ENCODE peak calls at places on chromosomes 1 and 21, in ten cellular contexts. R is heart right ventricle, A is MM.1S, S is foreskin fibroblast, E is neural progenitor cell, D is iPS DF 6.9, F is HCT116, Y is cardiac muscle cell, M is brain microvascular endothelial cell, Z is skeletal muscle cell. J is an unnamed sample.
A peak's percentile ranks its signal among the peaks of the same experiment; 100 is the strongest.

GRCh38 chr1:105337427-105337826 is 1587.7 kb downstream of the AMY1C start:
- DNase-seq in R (no peak), Z (no peak), M (no peak), D (no peak), A (no peak), Y (no peak), E (no peak), S (no peak), F (no peak), J (no peak)

GRCh38 chr1:194723067-194723466 is 1536.7 kb upstream of the B3GALT2 start:
- DNase-seq in Y (no peak), S (peak; percentile 9), Z (no peak), D (no peak), R (no peak), M (no peak), A (no peak), E (no peak), F (no peak), J (no peak)

GRCh38 chr21:21165063-21165645 is 166.9 kb downstream of the NCAM2 start:
- DNase-seq in R (no peak), M (peak; percentile 85), F (no peak), Z (peak; percentile 85), Y (peak; percentile 81), D (no peak), A (no peak), E (no peak), S (peak; percentile 90), J (no peak)

GRCh38 chr1:8361198-8361849 is 43.4 kb downstream of the SLC45A1 start:
- DNase-seq in A (no peak), E (no peak), Y (no peak), Z (no peak), F (no peak), M (no peak), R (no peak), S (no peak), D (no peak), J (no peak)

GRCh38 chr21:8989261-8989882 is 1532.0 kb upstream of the TPTE start:
- DNase-seq in R (no peak), D (peak; percentile 87), E (no peak), A (no peak), Z (no peak), S (no peak), Y (no peak), M (no peak), F (no peak), J (no peak)

GRCh38 chr1:115465802-115466363 is 127.8 kb upstream of the NGF start:
- DNase-seq in Z (no peak), E (no peak), S (no peak), D (no peak), Y (no peak), A (no peak), R (no peak), M (no peak), F (no peak), J (no peak)

GRCh38 chr1:87969040-87969439 is 640.4 kb downstream of the LMO4 start:
- DNase-seq in R (no peak), D (no peak), F (no peak), Y (no peak), A (no peak), M (no peak), Z (no peak), E (no peak), S (no peak), J (no peak)

GRCh38 chr1:206898089-206898908 is 1.1 kb downstream of the IL24 start:
- DNase-seq in M (peak; percentile 28), F (no peak), R (no peak), S (peak; percentile 58), E (no peak), D (no peak), Z (no peak), A (no peak), Y (peak; percentile 55), J (no peak)

GRCh38 chr1:169918927-169919326 is 25.2 kb upstream of the SCYL3 start:
- DNase-seq in S (no peak), D (no peak), R (no peak), F (no peak), A (no peak), Z (no peak), E (no peak), M (no peak), Y (no peak), J (no peak)

GRCh38 chr1:169914534-169914933 is 20.8 kb upstream of the SCYL3 start:
- DNase-seq in D (no peak), S (no peak), E (no peak), A (no peak), F (no peak), Z (no peak), R (no peak), M (peak; percentile 22), Y (peak; percentile 41), J (no peak)

GRCh38 chr1:169909499-169909898 is 15.8 kb upstream of the SCYL3 start:
- DNase-seq in A (no peak), S (no peak), Z (no peak), R (no peak), E (no peak), Y (no peak), D (no peak), F (no peak), M (no peak), J (no peak)

GRCh38 chr1:169921080-169921479 is 27.4 kb upstream of the SCYL3 start:
- DNase-seq in E (no peak), Y (no peak), R (no peak), F (no peak), D (no peak), M (no peak), Z (no peak), A (no peak), S (no peak), J (no peak)

GRCh38 chr1:169915150-169915549 is 21.5 kb upstream of the SCYL3 start:
- DNase-seq in M (no peak), A (no peak), Z (no peak), Y (no peak), S (no peak), R (no peak), D (no peak), E (no peak), F (no peak), J (no peak)
- H3K4me3 ChIP-seq in M (peak overlapping the region; percentile 42), A (no peak overlapping the region), Z (no peak overlapping the region), Y (no peak overlapping the region), S (no peak overlapping the region), R (no peak overlapping the region), D (no peak overlapping the region), E (no peak overlapping the region), F (no peak overlapping the region), J (no peak overlapping the region)

GRCh38 chr1:201650608-201650933 is 111.6 kb downstream of the NAV1 start:
- DNase-seq in M (no peak), F (no peak), Y (no peak), Z (no peak), R (no peak), D (no peak), S (no peak), A (no peak), E (no peak), J (no peak)

GRCh38 chr1:201649776-201650607 is 111.1 kb downstream of the NAV1 start:
- DNase-seq in E (peak; percentile 84), D (no peak), M (peak; percentile 65), F (peak; percentile 43), Z (no peak), A (no peak), Y (peak; percentile 85), R (peak; percentile 89), S (peak; percentile 78), J (no peak)

GRCh38 chr1:201648066-201648910 is 109.4 kb downstream of the NAV1 start:
- DNase-seq in E (peak; percentile 79), M (peak; percentile 58), R (peak; percentile 68), Y (peak; percentile 68), S (peak; percentile 92), D (no peak), Z (no peak), F (no peak), A (no peak), J (no peak)

GRCh38 chr1:201647722-201648065 is 108.8 kb downstream of the NAV1 start:
- DNase-seq in M (no peak), A (no peak), R (no peak), E (peak; percentile 54), Y (no peak), S (no peak), F (no peak), Z (no peak), D (no peak), J (no peak)

DNA sequence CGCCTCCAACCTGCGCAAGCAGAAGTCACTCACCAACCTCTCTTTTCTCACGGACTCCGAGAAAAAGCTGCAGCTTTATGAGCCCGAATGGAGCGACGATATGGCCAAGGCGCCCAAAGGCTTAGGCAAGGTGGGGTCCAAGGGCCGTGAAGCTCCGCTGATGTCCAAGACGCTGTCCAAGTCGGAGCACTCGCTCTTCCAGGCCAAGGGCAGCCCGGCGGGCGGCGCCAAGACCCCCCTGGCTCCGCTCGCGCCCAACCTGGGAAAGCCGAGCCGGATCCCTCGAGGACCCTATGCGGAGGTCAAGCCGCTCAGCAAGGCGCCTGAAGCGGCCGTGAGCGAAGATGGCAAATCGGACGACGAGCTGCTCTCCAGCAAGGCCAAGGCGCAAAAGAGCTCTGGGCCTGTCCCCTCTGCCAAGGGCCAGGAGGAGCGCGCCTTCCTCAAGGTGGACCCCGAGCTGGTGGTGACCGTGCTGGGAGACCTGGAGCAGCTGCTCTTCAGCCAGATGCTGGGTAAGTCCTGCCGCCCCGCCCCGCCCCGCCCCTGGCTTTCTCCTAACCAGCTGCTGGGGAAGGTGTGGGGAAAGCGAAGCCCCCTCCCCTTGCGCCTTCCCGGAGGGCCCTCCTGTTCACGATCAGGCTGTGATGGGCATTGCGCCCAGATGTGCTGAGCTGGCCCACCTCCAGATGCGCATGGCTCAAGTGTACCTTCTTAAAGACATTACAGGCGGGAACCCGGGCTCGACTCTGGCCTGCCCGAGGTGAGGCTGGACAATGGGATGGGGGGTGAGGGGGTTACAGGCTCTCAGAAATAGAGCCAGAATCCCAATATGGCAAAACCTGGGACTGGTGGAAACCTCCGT is 110.2 kb downstream of the NAV1 start:
- DNase-seq in F (no peak), A (no peak), Z (no peak), R (no peak), S (no peak), D (no peak), E (peak; percentile 61), M (no peak), Y (peak; percentile 27), J (no peak)
- H3K4me3 ChIP-seq in F (peak overlapping the region; percentile 73), A (no peak overlapping the region), Z (peak overlapping the region; percentile 73), R (peak overlapping the region; percentile 62), S (peak overlapping the region; percentile 73), D (peak overlapping the region; percentile 73), E (peak overlapping the region; percentile 58), M (peak overlapping the region; percentile 88), Y (peak overlapping the region; percentile 66), J (no peak overlapping the region)

GRCh38 chr1:152410599-152410998 is 3.5 kb downstream of the CRNN start:
- DNase-seq in R (no peak), M (no peak), E (no peak), F (no peak), S (no peak), Y (peak; percentile 38), A (no peak), D (no peak), Z (no peak), J (no peak)

GRCh38 chr1:152415454-152416227 is 1.6 kb upstream of the CRNN start:
- DNase-seq in S (no peak), D (no peak), R (no peak), Y (no peak), Z (no peak), F (no peak), M (no peak), E (no peak), A (no peak), J (no peak)

GRCh38 chr1:152411846-152412245 is 2.2 kb downstream of the CRNN start:
- DNase-seq in A (no peak), E (no peak), R (no peak), F (no peak), Z (no peak), M (no peak), Y (no peak), D (no peak), S (no peak), J (no peak)

GRCh38 chr1:152411144-152411543 is 2.9 kb downstream of the CRNN start:
- DNase-seq in A (no peak), E (no peak), Z (no peak), M (no peak), D (no peak), F (no peak), S (no peak), R (no peak), Y (no peak), J (no peak)

DNA sequence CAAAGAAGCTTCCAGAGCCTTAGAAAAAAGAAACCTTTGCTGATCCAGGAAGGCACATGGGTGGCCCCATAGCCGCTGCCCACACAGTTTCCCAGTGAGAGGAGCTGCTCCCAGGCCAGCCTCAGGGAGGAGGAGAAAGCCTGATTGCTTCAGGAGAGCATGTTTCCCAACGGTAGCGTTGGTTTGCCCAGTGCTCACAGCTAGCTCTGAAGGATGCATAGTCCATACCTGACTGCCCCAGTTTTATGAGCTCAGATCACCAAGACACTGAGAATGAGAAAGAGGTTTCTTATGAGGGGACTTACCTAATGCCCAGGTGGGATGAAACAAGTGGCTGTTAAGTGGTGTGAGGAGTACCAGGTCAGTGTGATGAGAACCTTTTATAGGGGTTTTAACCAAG is at the start of gene CRNN:
- DNase-seq in Y (no peak), D (no peak), Z (no peak), R (no peak), M (no peak), E (no peak), S (no peak), A (no peak), F (no peak), J (no peak)
- H3K4me3 ChIP-seq in Y (no peak within 1 kb of the TSS), D (no peak within 1 kb of the TSS), Z (no peak within 1 kb of the TSS), R (no peak within 1 kb of the TSS), M (no peak within 1 kb of the TSS), E (no peak within 1 kb of the TSS), S (no peak within 1 kb of the TSS), A (no peak within 1 kb of the TSS), F (no peak within 1 kb of the TSS), J (no peak within 1 kb of the TSS)

GRCh38 chr1:230753191-230753585 is 6.0 kb downstream of the CAPN9 start:
- DNase-seq in E (no peak), Y (no peak), S (no peak), Z (no peak), R (no peak), F (no peak), M (no peak), A (no peak), D (no peak), J (no peak)

GRCh38 chr1:230752407-230752806 is 5.2 kb downstream of the CAPN9 start:
- DNase-seq in E (no peak), M (no peak), Z (no peak), S (no peak), D (no peak), A (no peak), Y (no peak), R (no peak), F (no peak), J (no peak)

GRCh38 chr1:230754831-230755230 is 7.6 kb downstream of the CAPN9 start:
- DNase-seq in M (peak; percentile 9), A (no peak), S (no peak), E (no peak), R (peak; percentile 54), Z (peak; percentile 25), F (no peak), Y (peak; percentile 63), D (no peak), J (no peak)

GRCh38 chr1:230750986-230751625 is 3.9 kb downstream of the CAPN9 start:
- DNase-seq in F (no peak), Z (no peak), Y (no peak), S (no peak), A (no peak), E (no peak), D (no peak), M (no peak), R (no peak), J (no peak)

GRCh38 chr1:230753586-230754251 is 6.5 kb downstream of the CAPN9 start:
- DNase-seq in Y (peak; percentile 71), Z (no peak), R (peak; percentile 43), M (no peak), D (no peak), E (peak; percentile 76), F (peak; percentile 3), S (no peak), A (peak; percentile 48), J (peak; percentile 32)
- H3K4me3 ChIP-seq in Y (no peak overlapping the region), Z (peak overlapping the region; percentile 24), R (no peak overlapping the region), M (no peak overlapping the region), D (peak overlapping the region; percentile 40), E (no peak overlapping the region), F (no peak overlapping the region), S (no peak overlapping the region), A (peak overlapping the region; percentile 14), J (no peak overlapping the region)

J was measured in GM06990.